ENCODE peak calls at places on chromosomes 1 and 21, in seven cellular contexts. K, Z, G, O, J, F and N are unnamed samples.
A peak's percentile ranks its signal among the peaks of the same experiment; 100 is the strongest.

GRCh38 chr1:208047476-208047934 is 136.6 kb upstream of the CD34 start:
- DNase-seq in J (no peak), O (no peak), F (no peak), Z (peak; percentile 43), K (no peak), G (no peak), N (no peak)

GRCh38 chr1:84165566-84165965 is 21.5 kb downstream of the PRKACB start:
- DNase-seq in Z (no peak), J (no peak), G (no peak), F (no peak), O (no peak), K (no peak), N (no peak)

GRCh38 chr1:1080122-1080753 is 6.1 kb upstream of the RNF223 start:
- DNase-seq in O (peak; percentile 94), Z (peak; percentile 33), J (peak; percentile 90), G (peak; percentile 61), F (no peak), K (no peak), N (peak; percentile 62)

GRCh38 chr1:233662503-233663105 is 48.7 kb downstream of the KCNK1 start:
- DNase-seq in Z (peak; percentile 1), O (no peak), G (no peak), K (no peak), F (no peak), J (no peak), N (no peak)

GRCh38 chr21:18142639-18143038 is 102.0 kb upstream of the CHODL start:
- DNase-seq in F (no peak), K (no peak), G (no peak), J (no peak), Z (no peak), O (no peak), N (no peak)

GRCh38 chr1:164561007-164561406 is 2.0 kb downstream of the PBX1 start:
- DNase-seq in K (no peak), Z (no peak), F (no peak), O (no peak), J (no peak), G (no peak), N (no peak)

GRCh38 chr1:226616636-226617035 is 68.1 kb downstream of the STUM start:
- DNase-seq in J (no peak), F (no peak), K (no peak), G (no peak), O (no peak), Z (no peak), N (no peak)

GRCh38 chr1:106524631-106525030 is 531.8 kb upstream of the PRMT6 start:
- DNase-seq in G (no peak), Z (no peak), J (no peak), K (no peak), O (peak; percentile 54), F (peak; percentile 5), N (no peak)

GRCh38 chr1:114505148-114505561 is 5.8 kb downstream of the TRIM33 start:
- DNase-seq in F (peak; percentile 38), K (no peak), O (no peak), Z (no peak), G (no peak), J (no peak), N (no peak)

GRCh38 chr1:228365321-228366061 is 41.1 kb downstream of the TRIM11 start:
- DNase-seq in Z (no peak), K (no peak), G (no peak), O (no peak), J (no peak), F (no peak), N (no peak)

GRCh38 chr1:164704954-164705353 is 146.0 kb downstream of the PBX1 start:
- DNase-seq in F (no peak), O (peak; percentile 65), K (no peak), J (no peak), Z (no peak), G (no peak), N (no peak)

GRCh38 chr1:77407738-77408375 is 126.0 kb downstream of the AK5 start:
- DNase-seq in G (no peak), J (no peak), O (no peak), F (no peak), K (no peak), Z (peak; percentile 29), N (no peak)

GRCh38 chr1:185144233-185144632 is 12.5 kb downstream of the TRMT1L start:
- DNase-seq in Z (peak; percentile 65), J (no peak), G (no peak), O (no peak), K (no peak), F (no peak), N (no peak)

GRCh38 chr21:45325206-45326168 is 37.8 kb upstream of the POFUT2 start:
- DNase-seq in O (no peak), J (no peak), Z (no peak), G (no peak), K (no peak), F (no peak), N (no peak)

GRCh38 chr1:203239906-203240305 is 10.4 kb upstream of the CHIT1 start:
- DNase-seq in Z (no peak), G (no peak), O (no peak), F (no peak), K (no peak), J (no peak), N (no peak)

GRCh38 chr1:201447911-201448871 is 20.8 kb downstream of the PHLDA3 start:
- DNase-seq in J (peak; percentile 92), F (peak; percentile 62), O (peak; percentile 88), K (peak; percentile 79), Z (peak; percentile 70), G (peak; percentile 69), N (peak; percentile 72)

GRCh38 chr1:57162607-57163235 is 196.9 kb upstream of the C8B start:
- DNase-seq in O (no peak), G (no peak), J (no peak), F (no peak), K (no peak), Z (no peak), N (no peak)

GRCh38 chr1:227604446-227604845 is 41.1 kb downstream of the ZNF678 start:
- DNase-seq in O (no peak), J (no peak), F (no peak), K (no peak), G (no peak), Z (no peak), N (no peak)

GRCh38 chr1:3327389-3327702 is 127.1 kb upstream of the ARHGEF16 start:
- DNase-seq in O (no peak), G (no peak), J (no peak), F (no peak), Z (no peak), K (no peak), N (no peak)
- H2AK5ac ChIP-seq in O (no peak overlapping the region), G (peak overlapping the region; percentile 21), J (no peak overlapping the region), F (no peak overlapping the region), Z (no peak overlapping the region), K (no peak overlapping the region), N (no peak overlapping the region)

GRCh38 chr1:54996869-54997710 is 1.6 kb upstream of the BSND start:
- DNase-seq in Z (no peak), J (no peak), O (peak; percentile 45), K (no peak), G (no peak), F (no peak), N (peak; percentile 35)

GRCh38 chr1:54996359-54996868 is 2.3 kb upstream of the BSND start:
- DNase-seq in J (peak; percentile 87), O (peak; percentile 87), G (peak; percentile 74), K (peak; percentile 61), Z (peak; percentile 47), F (peak; percentile 45), N (peak; percentile 65)

GRCh38 chr1:54998677-54999076 is at the start of gene BSND:
- DNase-seq in F (no peak), G (no peak), J (no peak), K (no peak), Z (no peak), O (no peak), N (no peak)

GRCh38 chr1:54997711-54997986 is 1.1 kb upstream of the BSND start:
- DNase-seq in O (peak; percentile 41), K (no peak), Z (no peak), G (no peak), F (no peak), J (peak; percentile 80), N (no peak)

DNA sequence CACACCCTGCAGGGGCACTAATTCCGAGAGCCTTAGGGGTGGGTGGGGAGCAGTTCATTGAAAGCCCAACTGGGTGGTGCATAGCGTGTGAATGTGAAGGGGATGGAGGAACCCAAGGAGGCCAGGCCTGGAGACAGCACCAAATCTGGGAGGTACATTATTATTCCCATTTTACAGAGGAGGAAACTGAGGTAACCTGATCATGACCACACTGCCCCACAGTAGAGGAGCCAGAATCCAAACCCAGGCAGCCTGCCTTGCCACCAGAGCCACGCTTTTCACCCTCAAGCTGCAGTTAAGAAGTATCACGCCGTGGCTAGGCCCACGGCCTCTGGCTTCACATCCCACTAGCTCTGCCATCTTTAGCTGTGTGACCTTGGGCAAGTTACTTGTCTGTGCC is 633 bp upstream of the BSND start:
- DNase-seq in F (no peak), Z (no peak), K (no peak), O (no peak), J (no peak), G (no peak), N (no peak)
- H3K23ac ChIP-seq in F (no peak overlapping the region), Z (no peak overlapping the region), K (no peak overlapping the region), O (no peak overlapping the region), J (no peak overlapping the region), G (no peak overlapping the region), N (no peak overlapping the region)

DNA sequence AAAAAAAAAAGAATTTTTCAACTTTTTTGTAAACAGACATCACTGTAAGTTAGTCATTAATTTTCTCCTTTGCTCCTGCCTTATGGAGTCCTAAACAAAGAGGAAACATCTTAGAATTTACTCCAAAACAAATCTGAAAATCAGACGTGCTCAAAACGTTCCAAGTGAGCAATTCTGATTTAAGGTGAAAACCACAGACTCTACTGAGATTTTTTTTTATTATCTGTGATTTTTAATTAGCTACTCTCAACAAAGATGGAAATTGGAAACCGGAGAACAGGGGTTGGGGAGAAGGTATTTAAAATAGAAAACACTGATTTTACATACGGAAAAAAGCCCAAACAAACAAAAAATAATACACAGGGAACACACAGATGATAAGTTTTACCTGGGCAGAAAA is 7.8 kb upstream of the CTSK start:
- DNase-seq in G (no peak), Z (no peak), F (no peak), J (no peak), K (no peak), O (no peak), N (no peak)
- H2AK5ac ChIP-seq in G (no peak overlapping the region), Z (no peak overlapping the region), F (no peak overlapping the region), J (no peak overlapping the region), K (no peak overlapping the region), O (no peak overlapping the region), N (no peak overlapping the region)

DNA sequence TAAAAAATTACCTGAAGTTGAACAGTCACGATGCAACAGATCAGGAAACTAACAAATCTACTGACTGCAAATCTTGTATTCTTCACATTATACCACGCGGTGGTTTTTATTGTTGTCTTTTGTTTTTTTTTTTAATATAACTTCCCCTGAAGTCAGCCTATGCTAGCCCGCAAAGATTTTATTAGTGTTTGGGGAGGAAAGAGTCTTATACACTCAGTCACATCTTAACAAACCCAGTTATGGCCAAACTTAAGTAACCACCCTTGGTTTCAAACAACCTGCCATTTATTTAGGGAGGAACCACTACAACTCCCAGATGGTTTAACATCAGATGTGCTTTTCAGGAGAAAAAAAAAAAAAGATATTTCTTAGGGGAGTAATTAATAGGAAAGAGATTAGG is 15.2 kb upstream of the GPR161 start:
- DNase-seq in Z (no peak), F (no peak), O (no peak), J (no peak), G (no peak), K (no peak), N (no peak)
- H3K23ac ChIP-seq in Z (no peak overlapping the region), F (no peak overlapping the region), O (no peak overlapping the region), J (no peak overlapping the region), G (no peak overlapping the region), K (no peak overlapping the region), N (no peak overlapping the region)

GRCh38 chr1:7039590-7039989 is 254.3 kb downstream of the CAMTA1 start:
- DNase-seq in K (no peak), F (no peak), G (no peak), J (peak; percentile 0), Z (no peak), O (no peak), N (no peak)
- H2AK5ac ChIP-seq in K (no peak overlapping the region), F (no peak overlapping the region), G (no peak overlapping the region), J (no peak overlapping the region), Z (no peak overlapping the region), O (no peak overlapping the region), N (no peak overlapping the region)